ENCODE peak calls at places on chromosomes 16 and 17, in four cellular contexts. O, R, K and V are unnamed samples. For H3K36me3, the result is how much of the 10 kb centered on the place peaks cover.

GRCh38 chr17:2624292-2624731 is 30.9 kb downstream of the PAFAH1B1 start:
- DNase-seq in O (peak), R (no peak), K (no peak), V (no peak)

GRCh38 chr17:76384987-76385891 is 830 bp downstream of the SPHK1 start:
- DNase-seq in O (no peak), R (no peak), K (peak), V (peak)

GRCh38 chr17:42879596-42879985 is 21.0 kb upstream of the G6PC1 start:
- DNase-seq in O (no peak), R (no peak), K (no peak), V (no peak)

GRCh38 chr17:48593126-48593829 is at the start of gene HOXB5:
- DNase-seq in O (no peak), R (no peak), K (no peak), V (no peak)

GRCh38 chr17:40092581-40092980 is 7.8 kb downstream of the NR1D1 start:
- DNase-seq in O (no peak), R (no peak), K (no peak), V (no peak)

GRCh38 chr16:25006504-25007055 is 8.6 kb downstream of the ARHGAP17 start:
- DNase-seq in O (no peak), R (no peak), K (peak), V (no peak)

GRCh38 chr17:46962374-46962790 is 16.7 kb downstream of the RPRML start:
- DNase-seq in O (no peak), R (no peak), K (no peak), V (no peak)

GRCh38 chr17:66459811-66460270 is 157.4 kb downstream of the PRKCA start:
- DNase-seq in O (no peak), R (peak), K (peak), V (peak)

GRCh38 chr17:35909408-35909807 is 21.2 kb downstream of the RDM1 start:
- DNase-seq in O (no peak), R (no peak), K (no peak), V (no peak)

GRCh38 chr17:73489333-73489732 is 154.9 kb downstream of the SDK2 start:
- DNase-seq in O (no peak), R (no peak), K (no peak), V (no peak)

GRCh38 chr17:48333034-48333491 is 97.0 kb downstream of the SKAP1 start:
- DNase-seq in O (peak), R (no peak), K (no peak), V (no peak)

GRCh38 chr17:62968445-62968923 is 2.4 kb downstream of the TANC2 start:
- DNase-seq in O (peak), R (no peak), K (peak), V (no peak)

GRCh38 chr16:50354629-50355456 is 13.9 kb downstream of the BRD7 start:
- DNase-seq in O (no peak), R (no peak), K (no peak), V (no peak)

GRCh38 chr17:16044484-16044883 is 44.9 kb downstream of the TTC19 start:
- DNase-seq in O (no peak), R (no peak), K (no peak), V (no peak)

GRCh38 chr16:1296688-1297412 is 12.6 kb upstream of the UBE2I start:
- DNase-seq in O (no peak), R (peak), K (no peak), V (no peak)

GRCh38 chr17:82795615-82796014 is 43.8 kb downstream of the TBCD start:
- DNase-seq in O (no peak), R (no peak), K (no peak), V (no peak)

GRCh38 chr16:12268602-12269001 is 292.1 kb downstream of the SNX29 start:
- DNase-seq in O (no peak), R (no peak), K (no peak), V (no peak)

GRCh38 chr16:2043980-2044451 is 3.6 kb downstream of the NTHL1 start:
- DNase-seq in O (no peak), R (no peak), K (peak), V (no peak)

GRCh38 chr16:71956500-71956899 is 43.7 kb downstream of the PKD1L3 start:
- DNase-seq in O (no peak), R (no peak), K (no peak), V (no peak)

GRCh38 chr17:36198831-36199465 is 2.4 kb upstream of the CCL3L1 start:
- DNase-seq in O (peak), R (no peak), K (no peak), V (no peak)

GRCh38 chr16:67101683-67102082 is 8.1 kb upstream of the PHAF1 start:
- DNase-seq in O (no peak), R (no peak), K (no peak), V (no peak)

GRCh38 chr17:74760404-74761105 is 12.1 kb downstream of the NHERF1 start:
- DNase-seq in O (no peak), R (no peak), K (no peak), V (no peak)
- H3K4me3 ChIP-seq in O (no peak), R (no peak), K (no peak), V (no peak)

DNA sequence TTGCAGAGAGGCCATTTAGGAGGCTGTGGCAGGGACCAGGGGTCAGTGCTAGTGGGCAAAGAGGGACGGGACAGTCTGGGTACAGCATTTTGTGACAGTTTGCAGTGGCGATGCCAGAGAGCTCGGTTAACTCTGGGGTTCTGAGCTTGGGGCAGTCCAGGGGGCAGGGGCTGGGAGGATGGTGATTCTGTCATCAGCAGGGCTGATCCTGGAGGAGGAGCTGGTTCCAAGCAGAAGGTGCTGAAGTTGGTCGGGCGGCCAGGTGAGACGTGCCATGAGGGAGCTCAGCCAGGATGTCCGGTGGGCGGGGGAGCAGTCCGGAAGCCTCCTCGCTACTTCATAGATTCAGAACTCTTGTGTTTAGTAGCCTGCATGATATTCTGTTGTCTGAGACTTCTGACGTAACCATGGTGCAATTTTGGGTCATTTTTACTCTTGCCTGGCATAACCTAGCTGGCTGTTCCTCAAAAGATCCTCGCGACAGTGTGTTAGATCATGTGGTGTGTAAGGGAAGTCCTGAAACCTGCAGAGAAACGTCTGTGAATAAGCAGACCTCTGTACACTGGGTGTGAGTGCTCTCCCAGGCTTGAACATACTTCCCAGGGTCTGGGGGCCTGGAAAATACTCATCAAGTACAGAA is 122.0 kb downstream of the CLEC16A start:
- DNase-seq in O (no peak), R (no peak), K (no peak), V (no peak)
- H3K36me3 ChIP-seq in O (under half), R (under half), K (under half), V (half or more)

DNA sequence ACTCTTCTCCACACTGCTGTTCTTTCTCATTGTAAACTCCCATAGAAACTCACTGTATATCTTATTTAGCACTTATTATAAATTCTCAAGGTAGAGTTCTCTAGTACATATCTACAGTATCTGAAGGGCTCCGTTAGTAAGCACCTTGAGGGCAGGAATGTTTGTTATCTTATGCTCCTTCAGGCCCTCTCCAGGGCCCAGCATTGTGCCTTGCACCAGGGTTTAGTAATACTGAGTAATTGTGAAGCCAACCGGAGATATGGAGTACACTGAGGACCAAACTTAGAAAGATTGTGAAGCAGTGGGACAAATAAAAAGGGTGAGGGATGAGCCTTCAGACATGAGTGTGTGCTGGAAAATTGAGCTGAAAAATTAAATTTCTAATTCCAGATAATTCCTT is 26.4 kb downstream of the RNF43 start:
- DNase-seq in O (no peak), R (no peak), K (no peak), V (no peak)
- H3K4me3 ChIP-seq in O (no peak), R (no peak), K (no peak), V (no peak)

GRCh38 chr16:85510203-85510602 is 102.9 kb upstream of the GSE1 start:
- DNase-seq in O (no peak), R (no peak), K (no peak), V (no peak)
- H3K36me3 ChIP-seq in O (under half), R (under half), K (under half), V (under half)

GRCh38 chr16:4239020-4239419 is 2.9 kb downstream of the SRL start:
- DNase-seq in O (no peak), R (no peak), K (no peak), V (peak)
- H3K4me3 ChIP-seq in O (no peak), R (no peak), K (peak), V (peak)

GRCh38 chr16:53421248-53421647 is 13.0 kb upstream of the RBL2 start:
- DNase-seq in O (no peak), R (no peak), K (no peak), V (no peak)
- H3K36me3 ChIP-seq in O (under half), R (under half), K (under half), V (under half)